ENCODE peak calls at places on chromosomes 13 and 19, in seven cellular contexts. V is spleen, R is left lung, A is AG04450, B is cardiac fibroblast, I is cardiac muscle cell, Y is ascending aorta. W is an unnamed sample.

GRCh38 chr13:39329182-39329639 is 273.8 kb downstream of the LHFPL6 start:
- DNase-seq in I (no peak), V (no peak), B (no peak), R (no peak), A (no peak), Y (no peak), W (no peak)

GRCh38 chr13:114078501-114079451 is 53.6 kb downstream of the RASA3 start:
- DNase-seq in R (peak; percentile 31), I (no peak), V (peak; percentile 75), A (no peak), Y (peak; percentile 69), B (peak; percentile 70), W (no peak)

GRCh38 chr13:23509781-23510543 is 60.2 kb upstream of the TNFRSF19 start:
- DNase-seq in A (peak; percentile 60), Y (no peak), B (peak; percentile 82), V (no peak), R (no peak), I (peak; percentile 77), W (no peak)

GRCh38 chr13:43316997-43317396 is 293.6 kb downstream of the DNAJC15 start:
- DNase-seq in Y (no peak), I (no peak), V (no peak), B (peak; percentile 72), R (no peak), A (no peak), W (no peak)

GRCh38 chr19:55684946-55685681 is 10.1 kb downstream of the EPN1 start:
- DNase-seq in V (peak; percentile 73), Y (no peak), B (no peak), I (no peak), A (no peak), R (no peak), W (no peak)

GRCh38 chr13:52356327-52356726 is 49.6 kb downstream of the THSD1 start:
- DNase-seq in A (no peak), I (no peak), V (no peak), Y (no peak), B (peak; percentile 73), R (no peak), W (no peak)

GRCh38 chr19:35460608-35461007 is 12.6 kb downstream of the FFAR2 start:
- DNase-seq in Y (no peak), B (no peak), V (no peak), A (no peak), I (no peak), R (no peak), W (no peak)

GRCh38 chr13:73428137-73428536 is 369.3 kb downstream of the KLF5 start:
- DNase-seq in B (peak; percentile 84), Y (no peak), I (no peak), R (no peak), A (peak; percentile 23), V (no peak), W (no peak)

GRCh38 chr13:42656136-42656535 is 82.2 kb downstream of the TNFSF11 start:
- DNase-seq in V (no peak), A (no peak), Y (no peak), B (peak; percentile 11), I (peak; percentile 8), R (no peak), W (no peak)

GRCh38 chr13:91133941-91134772 is 213.3 kb upstream of the MIR17HG start:
- DNase-seq in I (peak; percentile 70), R (no peak), B (peak; percentile 72), V (no peak), Y (no peak), A (peak; percentile 4), W (peak; percentile 17)

GRCh38 chr13:32426981-32427851 is 714 bp downstream of the N4BP2L1 start:
- DNase-seq in V (peak; percentile 91), A (no peak), B (peak; percentile 19), I (peak; percentile 51), R (peak; percentile 56), Y (peak; percentile 71), W (peak; percentile 37)

GRCh38 chr13:30798776-30799625 is 63.7 kb downstream of the ALOX5AP start:
- DNase-seq in Y (no peak), I (no peak), R (no peak), V (no peak), A (no peak), B (peak; percentile 13), W (no peak)

GRCh38 chr13:60397693-60398437 is 845 bp downstream of the TDRD3 start:
- DNase-seq in I (peak; percentile 75), Y (peak; percentile 77), R (peak; percentile 67), A (peak; percentile 29), V (peak; percentile 93), B (peak; percentile 75), W (no peak)

GRCh38 chr19:40601061-40601973 is at the start of gene LTBP4:
- DNase-seq in B (peak; percentile 28), V (peak; percentile 82), Y (peak; percentile 86), A (no peak), I (peak; percentile 70), R (no peak), W (no peak)

GRCh38 chr19:33416307-33417215 is 43.1 kb downstream of the CEBPG start:
- DNase-seq in A (no peak), Y (no peak), R (peak; percentile 50), I (peak; percentile 80), B (peak; percentile 72), V (no peak), W (peak; percentile 66)

GRCh38 chr19:58392945-58393724 is 2.3 kb upstream of the RNF225 start:
- DNase-seq in B (no peak), R (no peak), A (no peak), I (no peak), V (no peak), Y (no peak), W (no peak)

GRCh38 chr19:30322641-30323320 is 49.4 kb upstream of the ZNF536 start:
- DNase-seq in Y (no peak), A (no peak), R (no peak), B (no peak), V (no peak), I (no peak), W (no peak)

GRCh38 chr19:40592170-40592569 is 9.0 kb upstream of the LTBP4 start:
- DNase-seq in I (peak; percentile 56), Y (no peak), R (no peak), B (peak; percentile 77), A (no peak), V (no peak), W (no peak)

GRCh38 chr13:72643339-72643989 is 84.0 kb downstream of the MZT1 start:
- DNase-seq in R (peak; percentile 35), I (peak; percentile 47), V (no peak), B (peak; percentile 68), A (peak; percentile 2), Y (no peak), W (no peak)

GRCh38 chr19:9329999-9330398 is 6.0 kb downstream of the ZNF559 start:
- DNase-seq in Y (no peak), V (no peak), R (no peak), I (no peak), B (no peak), A (no peak), W (no peak)

GRCh38 chr13:99404005-99404755 is 97.0 kb upstream of the GPR183 start:
- DNase-seq in R (no peak), I (peak; percentile 53), Y (peak; percentile 56), V (peak; percentile 11), A (no peak), B (no peak), W (no peak)

GRCh38 chr19:7590256-7590655 is 5.4 kb upstream of the CAMSAP3 start:
- DNase-seq in R (no peak), Y (no peak), V (no peak), A (no peak), B (no peak), I (no peak), W (no peak)

GRCh38 chr19:56066152-56067023 is 54.7 kb downstream of the ZNF787 start:
- DNase-seq in A (peak; percentile 4), V (peak; percentile 91), I (peak; percentile 70), Y (peak; percentile 70), R (peak; percentile 64), B (peak; percentile 43), W (peak; percentile 71)

GRCh38 chr13:106241974-106242373 is 293.5 kb downstream of the EFNB2 start:
- DNase-seq in Y (no peak), R (no peak), V (no peak), B (peak; percentile 5), I (no peak), A (no peak), W (no peak)

GRCh38 chr19:3533020-3533408 is 6.0 kb upstream of the TEKTIP1 start:
- DNase-seq in B (no peak), A (no peak), Y (no peak), R (no peak), I (no peak), V (no peak), W (no peak)
- TF ChIP-seq CTCF in B (no peak), A (no peak), Y (no peak), R (no peak), I (no peak), V (no peak), W (no peak)

GRCh38 chr13:70729369-70729768 is 621.1 kb upstream of the KLHL1 start:
- DNase-seq in I (no peak), R (no peak), B (no peak), A (no peak), V (no peak), Y (no peak), W (no peak)

DNA sequence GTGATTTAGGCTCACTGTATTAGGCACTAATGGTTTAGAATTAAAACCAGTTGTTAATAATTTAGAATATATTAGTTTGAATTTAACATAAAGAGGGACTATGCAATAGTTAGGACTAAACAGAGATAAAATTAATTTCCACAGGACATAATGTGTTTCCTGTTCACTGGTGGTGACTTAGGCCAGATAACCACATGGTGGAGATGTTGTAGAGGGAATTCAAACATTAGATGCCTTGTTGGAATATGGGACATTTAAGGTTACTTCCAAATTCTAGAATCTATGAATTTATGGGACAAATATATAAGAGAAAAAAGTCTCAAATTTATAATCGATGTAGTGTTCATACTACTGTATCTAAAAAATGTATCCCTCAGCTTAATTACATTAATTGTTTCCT is 615.5 kb upstream of the KLHL1 start:
- DNase-seq in V (no peak), B (peak; percentile 9), Y (no peak), I (peak; percentile 8), R (no peak), A (no peak), W (no peak)
- TF ChIP-seq CTCF in V (no peak), B (no peak), Y (no peak), I (no peak), R (no peak), A (peak; percentile 34), W (peak; percentile 48)

GRCh38 chr13:38045278-38046048 is 175.9 kb upstream of the TRPC4 start:
- DNase-seq in R (no peak), Y (no peak), I (peak; percentile 23), A (no peak), B (peak; percentile 69), V (no peak), W (no peak)
- TF ChIP-seq CTCF in R (no peak), Y (no peak), I (peak; percentile 70), A (peak; percentile 73), B (peak; percentile 69), V (no peak), W (peak; percentile 66)

GRCh38 chr19:3556423-3556977 is 886 bp downstream of the MFSD12 start:
- DNase-seq in V (peak; percentile 76), A (no peak), R (no peak), Y (no peak), I (no peak), B (no peak), W (no peak)

GRCh38 chr19:3557461-3558248 is at the start of gene MFSD12:
- DNase-seq in B (peak; percentile 92), A (peak; percentile 65), V (peak; percentile 97), R (peak; percentile 93), I (peak; percentile 97), Y (peak; percentile 96), W (peak; percentile 89)

GRCh38 chr19:3554254-3555083 is 2.9 kb downstream of the MFSD12 start:
- DNase-seq in I (no peak), B (no peak), R (no peak), V (peak; percentile 77), A (no peak), Y (no peak), W (no peak)

GRCh38 chr19:3555653-3556422 is 1.5 kb downstream of the MFSD12 start:
- DNase-seq in R (no peak), A (no peak), Y (no peak), I (no peak), B (no peak), V (peak; percentile 76), W (no peak)

GRCh38 chr19:3556978-3557460 is 367 bp downstream of the MFSD12 start:
- DNase-seq in B (no peak), Y (no peak), I (peak; percentile 41), R (no peak), V (peak; percentile 89), A (no peak), W (no peak)
- TF ChIP-seq CTCF in B (no peak), Y (no peak), I (no peak), R (no peak), V (no peak), A (no peak), W (peak; percentile 22)